ENCODE peak calls at places on chromosomes 5 and 9, in nine cellular contexts. E is lower lobe of right lung, V is IMR-90, S is cardiac fibroblast, Z is progenitor cell of endocrine pancreas, G is Caco-2, L is astrocyte of the spinal cord, R is mammary epithelial cell, H is upper lobe of left lung. X is an unnamed sample.

GRCh38 chr9:12666813-12667212 is 26.4 kb upstream of the TYRP1 start:
- DNase-seq in E (no peak), V (no peak), S (no peak), Z (no peak), G (no peak), L (no peak), R (no peak), H (no peak), X (no peak)

GRCh38 chr5:87951661-87952060 is 317.0 kb downstream of the TMEM161B start:
- DNase-seq in E (no peak), V (no peak), S (no peak), Z (no peak), G (no peak), L (no peak), R (no peak), H (no peak), X (no peak)

GRCh38 chr5:83921794-83922193 is 201.1 kb upstream of the HAPLN1 start:
- DNase-seq in E (no peak), V (no peak), S (no peak), Z (no peak), G (no peak), L (no peak), R (no peak), H (no peak), X (no peak)

GRCh38 chr5:87004101-87004500 is 263.6 kb upstream of the RASA1 start:
- DNase-seq in E (no peak), V (peak; percentile 8), S (peak; percentile 18), Z (no peak), G (no peak), L (peak; percentile 60), R (peak; percentile 18), H (no peak), X (peak; percentile 4)

GRCh38 chr9:127537014-127537413 is 75.1 kb upstream of the STXBP1 start:
- DNase-seq in E (no peak), V (peak; percentile 83), S (peak; percentile 73), Z (no peak), G (no peak), L (peak; percentile 57), R (no peak), H (no peak), X (peak; percentile 81)

GRCh38 chr5:95973793-95974325 is 12.2 kb upstream of the ELL2 start:
- DNase-seq in E (no peak), V (peak; percentile 92), S (peak; percentile 77), Z (no peak), G (no peak), L (peak; percentile 75), R (no peak), H (peak; percentile 20), X (peak; percentile 34)

GRCh38 chr9:111037744-111038335 is 430 bp downstream of the LPAR1 start:
- DNase-seq in E (peak; percentile 57), V (peak; percentile 27), S (peak; percentile 28), Z (peak; percentile 60), G (peak; percentile 82), L (peak; percentile 35), R (peak; percentile 48), H (peak; percentile 25), X (peak; percentile 54)

GRCh38 chr9:24416136-24416535 is 129.6 kb downstream of the IZUMO3 start:
- DNase-seq in E (no peak), V (no peak), S (no peak), Z (no peak), G (no peak), L (peak; percentile 42), R (peak; percentile 6), H (no peak), X (peak; percentile 22)

GRCh38 chr9:34463098-34463900 is 4.7 kb downstream of the DNAI1 start:
- DNase-seq in E (no peak), V (peak; percentile 60), S (peak; percentile 76), Z (no peak), G (no peak), L (peak; percentile 28), R (peak; percentile 90), H (no peak), X (peak; percentile 85)

GRCh38 chr5:177304392-177305119 is 957 bp downstream of the PRELID1 start:
- DNase-seq in E (no peak), V (peak; percentile 12), S (peak; percentile 35), Z (no peak), G (no peak), L (no peak), R (peak; percentile 50), H (peak; percentile 22), X (peak; percentile 51)

GRCh38 chr5:122415481-122416120 is 103.6 kb downstream of the SNCAIP start:
- DNase-seq in E (peak; percentile 44), V (peak; percentile 80), S (peak; percentile 75), Z (peak; percentile 41), G (peak; percentile 74), L (peak; percentile 72), R (peak; percentile 41), H (peak; percentile 31), X (peak; percentile 71)

GRCh38 chr5:63962345-63962744 is at the start of gene HTR1A:
- DNase-seq in E (no peak), V (no peak), S (no peak), Z (no peak), G (no peak), L (no peak), R (no peak), H (no peak), X (no peak)

GRCh38 chr9:134488251-134488900 is 153.2 kb upstream of the COL5A1 start:
- DNase-seq in E (no peak), V (no peak), S (no peak), Z (no peak), G (no peak), L (no peak), R (no peak), H (peak; percentile 14), X (no peak)

GRCh38 chr5:161266954-161267353 is 279.6 kb downstream of the GABRB2 start:
- DNase-seq in E (no peak), V (no peak), S (no peak), Z (no peak), G (no peak), L (no peak), R (no peak), H (no peak), X (no peak)

GRCh38 chr5:35047785-35048404 is at the start of gene AGXT2:
- DNase-seq in E (no peak), V (no peak), S (no peak), Z (no peak), G (no peak), L (no peak), R (no peak), H (no peak), X (no peak)

GRCh38 chr9:88991066-88992030 is at the start of gene S1PR3:
- DNase-seq in E (peak; percentile 63), V (no peak), S (peak; percentile 60), Z (peak; percentile 41), G (peak; percentile 34), L (peak; percentile 46), R (peak; percentile 51), H (peak; percentile 48), X (peak; percentile 43)

GRCh38 chr5:1322036-1322903 is 22.6 kb downstream of the CLPTM1L start:
- DNase-seq in E (peak; percentile 37), V (no peak), S (no peak), Z (no peak), G (no peak), L (no peak), R (no peak), H (no peak), X (no peak)

GRCh38 chr5:41306005-41306404 is 92.7 kb upstream of the C6 start:
- DNase-seq in E (no peak), V (no peak), S (no peak), Z (no peak), G (no peak), L (no peak), R (no peak), H (no peak), X (no peak)

GRCh38 chr9:69155341-69156030 is 18.6 kb upstream of the TJP2 start:
- DNase-seq in E (no peak), V (no peak), S (no peak), Z (no peak), G (peak; percentile 18), L (no peak), R (peak; percentile 90), H (no peak), X (peak; percentile 83)

GRCh38 chr9:83199240-83199639 is 136.3 kb upstream of the RASEF start:
- DNase-seq in E (no peak), V (peak; percentile 25), S (peak; percentile 64), Z (no peak), G (peak; percentile 30), L (peak; percentile 60), R (peak; percentile 46), H (no peak), X (peak; percentile 75)
- TF ChIP-seq CTCF in E (peak; percentile 31), V (peak; percentile 29), S (peak; percentile 57), Z (peak; percentile 61), G (no peak), L (peak; percentile 76), R (peak; percentile 89), H (peak; percentile 54), X (peak; percentile 89)

GRCh38 chr9:4739587-4740372 is 1.2 kb downstream of the AK3 start:
- DNase-seq in E (no peak), V (no peak), S (peak; percentile 29), Z (no peak), G (no peak), L (no peak), R (peak; percentile 23), H (peak; percentile 50), X (peak; percentile 34)

GRCh38 chr9:4742246-4742645 is 1.2 kb upstream of the AK3 start:
- DNase-seq in E (no peak), V (no peak), S (no peak), Z (no peak), G (no peak), L (peak; percentile 7), R (peak; percentile 61), H (no peak), X (peak; percentile 48)

GRCh38 chr9:4740373-4740622 is 704 bp downstream of the AK3 start:
- DNase-seq in E (no peak), V (no peak), S (peak; percentile 40), Z (no peak), G (no peak), L (peak; percentile 41), R (no peak), H (no peak), X (no peak)

GRCh38 chr9:4740623-4741364 is at the start of gene AK3:
- DNase-seq in E (peak; percentile 93), V (peak; percentile 82), S (peak; percentile 75), Z (peak; percentile 86), G (peak; percentile 85), L (peak; percentile 89), R (peak; percentile 79), H (peak; percentile 92), X (peak; percentile 87)

GRCh38 chr9:4741365-4742031 is 496 bp upstream of the AK3 start:
- DNase-seq in E (no peak), V (no peak), S (no peak), Z (no peak), G (peak; percentile 7), L (no peak), R (peak; percentile 29), H (peak; percentile 43), X (peak; percentile 41)
- TF ChIP-seq CTCF in E (peak; percentile 5), V (no peak), S (no peak), Z (no peak), G (no peak), L (peak; percentile 4), R (no peak), H (no peak), X (no peak)

GRCh38 chr9:11374961-11375360 is 762.2 kb upstream of the PTPRD start:
- DNase-seq in E (no peak), V (no peak), S (no peak), Z (no peak), G (no peak), L (no peak), R (no peak), H (no peak), X (no peak)
- TF ChIP-seq CTCF in E (no peak), V (no peak), S (no peak), Z (no peak), G (no peak), L (no peak), R (no peak), H (no peak), X (no peak)

GRCh38 chr5:55231476-55232193 is 1.8 kb downstream of the CCNO start:
- DNase-seq in E (peak; percentile 47), V (no peak), S (peak; percentile 47), Z (peak; percentile 29), G (peak; percentile 48), L (peak; percentile 49), R (no peak), H (no peak), X (peak; percentile 25)
- TF ChIP-seq CTCF in E (no peak), V (no peak), S (no peak), Z (no peak), G (no peak), L (no peak), R (no peak), H (no peak), X (peak; percentile 5)

X was measured in epithelial cell of esophagus.